ENCODE peak calls at places on chromosomes 2 and 18, in six cellular contexts. C, P, R, O, L and S are unnamed samples.

GRCh38 chr2:134170269-134170668 is 83.6 kb upstream of the MGAT5 start:
- DNase-seq in C (no peak), P (no peak), R (no peak), O (no peak), L (peak; percentile 59), S (no peak)

GRCh38 chr2:120887844-120888243 is 152.2 kb downstream of the GLI2 start:
- DNase-seq in C (no peak), P (no peak), R (no peak), O (no peak), L (no peak), S (no peak)

GRCh38 chr2:74316616-74317295 is 26.5 kb downstream of the SLC4A5 start:
- DNase-seq in C (no peak), P (no peak), R (no peak), O (no peak), L (no peak), S (no peak)

GRCh38 chr2:36731941-36732700 is 35.6 kb downstream of the VIT start:
- DNase-seq in C (no peak), P (no peak), R (no peak), O (no peak), L (peak; percentile 39), S (no peak)

GRCh38 chr18:10241571-10241970 is 212.9 kb upstream of the APCDD1 start:
- DNase-seq in C (no peak), P (no peak), R (no peak), O (no peak), L (no peak), S (no peak)

GRCh38 chr2:112216158-112216557 is 38.7 kb downstream of the ZC3H8 start:
- DNase-seq in C (no peak), P (no peak), R (no peak), O (peak; percentile 16), L (peak; percentile 4), S (no peak)

GRCh38 chr18:49681387-49681786 is 119.5 kb downstream of the LIPG start:
- DNase-seq in C (no peak), P (no peak), R (no peak), O (no peak), L (no peak), S (no peak)

GRCh38 chr2:128644156-128644555 is 325.5 kb upstream of the HS6ST1 start:
- DNase-seq in C (no peak), P (no peak), R (no peak), O (no peak), L (no peak), S (no peak)

GRCh38 chr2:18792226-18792629 is 202.9 kb upstream of the NT5C1B start:
- DNase-seq in C (no peak), P (no peak), R (no peak), O (no peak), L (peak; percentile 37), S (no peak)

GRCh38 chr2:135762530-135762929 is 20.9 kb downstream of the UBXN4 start:
- DNase-seq in C (no peak), P (no peak), R (no peak), O (no peak), L (no peak), S (no peak)

GRCh38 chr2:216560695-216561370 is 62.2 kb downstream of the RPL37A start:
- DNase-seq in C (no peak), P (no peak), R (no peak), O (peak; percentile 79), L (peak; percentile 64), S (no peak)

GRCh38 chr2:214220251-214220650 is 190.6 kb upstream of the VWC2L start:
- DNase-seq in C (no peak), P (no peak), R (no peak), O (no peak), L (no peak), S (no peak)

GRCh38 chr2:42141687-42142475 is 27.3 kb upstream of the EML4 start:
- DNase-seq in C (no peak), P (no peak), R (no peak), O (peak; percentile 96), L (peak; percentile 95), S (no peak)

GRCh38 chr2:221129657-221130056 is 442.4 kb downstream of the EPHA4 start:
- DNase-seq in C (no peak), P (no peak), R (no peak), O (no peak), L (no peak), S (no peak)

GRCh38 chr18:79682896-79683625 is 3.5 kb downstream of the CTDP1 start:
- DNase-seq in C (no peak), P (no peak), R (no peak), O (no peak), L (no peak), S (no peak)